ENCODE peak calls at places on chromosome 2, in seven cellular contexts. E is lower lobe of right lung; S is colonic mucosa; M is posterior vena cava; T is stimulated activated CD4-positive, alpha-beta T cell treated with anti-CD3 and anti-CD28 coated beads, Interleukin-4, amount 100 ng/mL, for 24 hours; K is GM23248; R is iris pigment epithelial cell. F is an unnamed sample.
A peak's percentile ranks its signal among the peaks of the same experiment; 100 is the strongest.

GRCh38 chr2:172968061-172968469 is 107.6 kb upstream of the MAP3K20 start:
- DNase-seq in E (no peak), S (no peak), M (peak; percentile 89), T (no peak), K (peak; percentile 91), R (peak; percentile 81), F (no peak)

GRCh38 chr2:9315280-9315847 is 108.0 kb downstream of the ITGB1BP1 start:
- DNase-seq in E (no peak), S (no peak), M (no peak), T (no peak), K (no peak), R (no peak), F (no peak)

GRCh38 chr2:199019898-199020507 is 437.7 kb downstream of the SATB2 start:
- DNase-seq in E (no peak), S (peak; percentile 22), M (no peak), T (no peak), K (peak; percentile 72), R (peak; percentile 32), F (no peak)

GRCh38 chr2:145108385-145108784 is 588.5 kb upstream of the ZEB2 start:
- DNase-seq in E (no peak), S (no peak), M (no peak), T (no peak), K (no peak), R (no peak), F (no peak)

GRCh38 chr2:146527166-146527565 is 1317.7 kb upstream of the ACVR2A start:
- DNase-seq in E (no peak), S (no peak), M (no peak), T (no peak), K (peak; percentile 28), R (peak; percentile 33), F (no peak)

GRCh38 chr2:122145805-122146204 is 390.4 kb downstream of the TSN start:
- DNase-seq in E (no peak), S (no peak), M (no peak), T (no peak), K (no peak), R (no peak), F (peak; percentile 18)

GRCh38 chr2:65388626-65389390 is 43.6 kb downstream of the SPRED2 start:
- DNase-seq in E (no peak), S (no peak), M (no peak), T (no peak), K (peak; percentile 30), R (no peak), F (no peak)

GRCh38 chr2:41736105-41736567 is 311.7 kb upstream of the PKDCC start:
- DNase-seq in E (no peak), S (no peak), M (no peak), T (no peak), K (peak; percentile 61), R (peak; percentile 18), F (no peak)

GRCh38 chr2:68745006-68745405 is 10.4 kb downstream of the ARHGAP25 start:
- DNase-seq in E (no peak), S (peak; percentile 4), M (no peak), T (peak; percentile 67), K (no peak), R (no peak), F (no peak)

GRCh38 chr2:201798252-201798918 is 8.0 kb upstream of the CDK15 start:
- DNase-seq in E (no peak), S (no peak), M (no peak), T (no peak), K (peak; percentile 94), R (peak; percentile 85), F (no peak)

GRCh38 chr2:186569906-186570305 is 19.9 kb upstream of the ITGAV start:
- DNase-seq in E (no peak), S (no peak), M (no peak), T (no peak), K (no peak), R (peak; percentile 39), F (no peak)

GRCh38 chr2:124668161-124668560 is 643.1 kb downstream of the CNTNAP5 start:
- DNase-seq in E (no peak), S (no peak), M (no peak), T (no peak), K (no peak), R (no peak), F (no peak)

F was measured in spleen.